ENCODE peak calls at places on chromosomes 2 and 18, in seven cellular contexts. G is ovary, F is breast epithelium, B is body of pancreas, S is brain microvascular endothelial cell, D is BJ, U is lung. M is an unnamed sample. For H3K36me3, the result is how much of the 10 kb centered on the place peaks cover.

GRCh38 chr18:46155652-46156051 is 51.5 kb downstream of the HAUS1 start:
- DNase-seq in G (no peak), F (no peak), B (no peak), S (peak), D (peak), U (no peak), M (peak)

GRCh38 chr18:28013064-28013463 is 163.9 kb downstream of the CDH2 start:
- DNase-seq in G (no peak), F (no peak), B (no peak), S (no peak), D (no peak), U (no peak), M (no peak)

GRCh38 chr2:120483355-120483754 is 137.4 kb downstream of the INHBB start:
- DNase-seq in G (no peak), F (no peak), B (no peak), S (no peak), D (no peak), U (no peak), M (no peak)

GRCh38 chr2:216345846-216346245 is 26.4 kb downstream of the MARCHF4 start:
- DNase-seq in G (no peak), F (no peak), B (no peak), S (peak), D (no peak), U (no peak), M (no peak)

GRCh38 chr2:66109419-66109818 is 325.5 kb upstream of the MEIS1 start:
- DNase-seq in G (no peak), F (no peak), B (no peak), S (no peak), D (no peak), U (no peak), M (no peak)

GRCh38 chr2:6496376-6496775 is 369.3 kb downstream of the CMPK2 start:
- DNase-seq in G (no peak), F (no peak), B (no peak), S (no peak), D (no peak), U (no peak), M (no peak)

GRCh38 chr2:58502931-58503330 is 261.8 kb upstream of the FANCL start:
- DNase-seq in G (no peak), F (no peak), B (no peak), S (no peak), D (no peak), U (no peak), M (no peak)

GRCh38 chr2:100422320-100422719 is 4.9 kb upstream of the CHST10 start:
- DNase-seq in G (no peak), F (no peak), B (peak), S (peak), D (no peak), U (no peak), M (no peak)

GRCh38 chr2:127410871-127411396 is 7.3 kb upstream of the PROC start:
- DNase-seq in G (no peak), F (no peak), B (peak), S (no peak), D (peak), U (peak), M (no peak)

GRCh38 chr18:9943311-9943710 is 29.5 kb downstream of the VAPA start:
- DNase-seq in G (no peak), F (no peak), B (no peak), S (no peak), D (no peak), U (no peak), M (no peak)

GRCh38 chr2:236646441-236646840 is 76.8 kb downstream of the ACKR3 start:
- DNase-seq in G (no peak), F (no peak), B (no peak), S (no peak), D (no peak), U (no peak), M (no peak)

GRCh38 chr18:58578321-58578720 is 50.6 kb downstream of the ALPK2 start:
- DNase-seq in G (no peak), F (no peak), B (no peak), S (peak), D (no peak), U (no peak), M (no peak)

GRCh38 chr2:7379799-7380198 is 462.6 kb downstream of the RNF144A start:
- DNase-seq in G (no peak), F (no peak), B (no peak), S (no peak), D (no peak), U (no peak), M (no peak)

GRCh38 chr2:34353498-34354113 is 754.5 kb upstream of the FAM98A start:
- DNase-seq in G (no peak), F (no peak), B (no peak), S (no peak), D (no peak), U (no peak), M (no peak)

GRCh38 chr2:26185304-26185928 is 12.5 kb downstream of the GAREM2 start:
- DNase-seq in G (no peak), F (no peak), B (no peak), S (no peak), D (no peak), U (no peak), M (no peak)

GRCh38 chr2:42575458-42576064 is 7.1 kb downstream of the MTA3 start:
- DNase-seq in G (no peak), F (no peak), B (no peak), S (no peak), D (no peak), U (no peak), M (no peak)

GRCh38 chr2:42572297-42573081 is 4.1 kb downstream of the MTA3 start:
- DNase-seq in G (peak), F (no peak), B (no peak), S (no peak), D (no peak), U (no peak), M (no peak)

GRCh38 chr2:42569116-42569711 is 782 bp downstream of the MTA3 start:
- DNase-seq in G (peak), F (no peak), B (peak), S (peak), D (no peak), U (no peak), M (no peak)

GRCh38 chr2:42569883-42570282 is 1.5 kb downstream of the MTA3 start:
- DNase-seq in G (no peak), F (no peak), B (no peak), S (no peak), D (no peak), U (no peak), M (no peak)

GRCh38 chr2:42573256-42573655 is 4.8 kb downstream of the MTA3 start:
- DNase-seq in G (no peak), F (no peak), B (no peak), S (no peak), D (no peak), U (no peak), M (no peak)
- H3K36me3 ChIP-seq in G (under half), F (under half), B (under half), S (under half), D (under half), U (under half), M (under half)

GRCh38 chr2:217535940-217536339 is 466.9 kb downstream of the TNS1 start:
- DNase-seq in G (no peak), F (no peak), B (no peak), S (no peak), D (no peak), U (no peak), M (no peak)

GRCh38 chr2:217539126-217539525 is 463.7 kb downstream of the TNS1 start:
- DNase-seq in G (no peak), F (no peak), B (no peak), S (no peak), D (no peak), U (no peak), M (no peak)

DNA sequence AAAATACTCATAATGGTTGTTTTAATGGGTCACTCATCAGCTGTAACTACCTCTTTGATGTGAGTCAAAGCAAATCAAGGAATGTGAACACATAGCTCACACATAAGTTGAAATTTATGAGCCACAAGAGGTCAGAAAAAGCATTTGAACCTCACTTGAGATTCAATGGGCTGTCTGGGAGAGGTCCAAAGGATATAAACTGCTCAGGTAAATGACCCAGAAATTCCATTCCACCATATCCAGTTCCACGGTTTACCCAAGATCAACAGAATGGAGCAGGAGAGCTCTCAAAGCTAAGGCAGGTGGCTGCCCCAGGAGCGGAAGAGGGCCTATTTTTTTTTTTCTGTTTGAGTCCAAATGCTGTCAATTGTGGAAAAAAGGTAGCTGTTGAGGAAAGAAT is 464.1 kb downstream of the TNS1 start:
- DNase-seq in G (no peak), F (no peak), B (no peak), S (no peak), D (no peak), U (peak), M (peak)
- H3K36me3 ChIP-seq in G (under half), F (under half), B (under half), S (under half), D (under half), U (under half), M (under half)

GRCh38 chr2:215314896-215315295 is 3.0 kb downstream of the ATIC start:
- DNase-seq in G (no peak), F (no peak), B (no peak), S (no peak), D (no peak), U (no peak), M (no peak)
- H3K36me3 ChIP-seq in G (under half), F (under half), B (under half), S (under half), D (under half), U (under half), M (under half)

GRCh38 chr2:98561902-98562695 is 46.2 kb downstream of the COA5 start:
- DNase-seq in G (no peak), F (no peak), B (no peak), S (peak), D (no peak), U (no peak), M (no peak)

GRCh38 chr2:98558852-98559530 is 49.3 kb downstream of the COA5 start:
- DNase-seq in G (no peak), F (no peak), B (no peak), S (no peak), D (no peak), U (no peak), M (no peak)

GRCh38 chr2:98560256-98560771 is 48.0 kb downstream of the COA5 start:
- DNase-seq in G (peak), F (no peak), B (no peak), S (peak), D (peak), U (no peak), M (peak)

GRCh38 chr2:98561018-98561417 is 47.3 kb downstream of the COA5 start:
- DNase-seq in G (no peak), F (no peak), B (no peak), S (no peak), D (no peak), U (no peak), M (no peak)

GRCh38 chr2:98559581-98559980 is 48.7 kb downstream of the COA5 start:
- DNase-seq in G (no peak), F (no peak), B (no peak), S (no peak), D (no peak), U (no peak), M (no peak)
- H3K36me3 ChIP-seq in G (under half), F (under half), B (under half), S (under half), D (under half), U (under half), M (under half)

GRCh38 chr2:148816176-148816575 is 58.9 kb upstream of the KIF5C start:
- DNase-seq in G (no peak), F (no peak), B (no peak), S (no peak), D (no peak), U (no peak), M (no peak)

GRCh38 chr2:148814853-148815419 is 60.1 kb upstream of the KIF5C start:
- DNase-seq in G (no peak), F (no peak), B (no peak), S (no peak), D (no peak), U (no peak), M (no peak)

GRCh38 chr2:148813603-148814065 is 61.4 kb upstream of the KIF5C start:
- DNase-seq in G (no peak), F (no peak), B (no peak), S (no peak), D (no peak), U (no peak), M (no peak)

GRCh38 chr2:148812306-148812705 is 62.7 kb upstream of the KIF5C start:
- DNase-seq in G (peak), F (no peak), B (peak), S (peak), D (no peak), U (no peak), M (no peak)

GRCh38 chr2:148814143-148814852 is 60.7 kb upstream of the KIF5C start:
- DNase-seq in G (no peak), F (no peak), B (peak), S (peak), D (peak), U (no peak), M (no peak)
- H3K36me3 ChIP-seq in G (under half), F (under half), B (under half), S (under half), D (under half), U (under half), M (under half)

DNA sequence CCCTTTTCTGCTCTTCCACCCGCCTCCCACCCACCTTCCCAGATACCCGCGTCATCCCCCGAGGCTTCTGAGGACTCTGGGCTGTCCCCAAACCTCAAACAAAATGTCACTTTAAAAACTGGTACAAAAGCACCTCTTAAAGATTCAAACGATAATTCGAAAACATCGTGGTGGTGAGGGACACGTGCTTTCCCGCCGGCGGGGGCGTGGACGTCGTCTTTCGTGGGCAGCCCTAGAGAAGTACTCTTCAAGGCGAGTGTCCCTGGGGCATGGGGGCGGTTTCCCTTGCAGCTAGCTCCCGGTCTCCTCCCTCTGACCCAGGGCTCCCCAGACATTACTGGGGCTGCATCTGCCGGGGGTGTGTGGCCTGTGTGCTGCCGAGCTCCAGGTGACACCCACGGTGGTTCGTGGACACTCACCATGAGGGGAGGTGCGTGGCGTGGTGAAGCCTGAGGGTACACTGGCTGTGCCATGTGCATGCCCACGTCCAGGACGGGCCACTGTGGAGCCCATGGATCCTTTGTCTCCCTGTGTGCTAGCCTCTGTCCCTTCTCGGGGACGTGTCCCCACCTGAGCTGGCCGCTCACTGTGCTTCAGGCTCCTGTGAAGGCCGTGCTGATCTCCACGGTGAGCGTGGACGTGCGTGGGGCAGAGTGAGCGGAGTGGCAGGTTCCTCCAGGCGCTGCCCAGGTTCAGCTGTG is 117.8 kb downstream of the NFATC1 start:
- DNase-seq in G (peak), F (peak), B (no peak), S (no peak), D (no peak), U (no peak), M (no peak)
- H3K36me3 ChIP-seq in G (under half), F (under half), B (under half), S (under half), D (under half), U (under half), M (under half)

DNA sequence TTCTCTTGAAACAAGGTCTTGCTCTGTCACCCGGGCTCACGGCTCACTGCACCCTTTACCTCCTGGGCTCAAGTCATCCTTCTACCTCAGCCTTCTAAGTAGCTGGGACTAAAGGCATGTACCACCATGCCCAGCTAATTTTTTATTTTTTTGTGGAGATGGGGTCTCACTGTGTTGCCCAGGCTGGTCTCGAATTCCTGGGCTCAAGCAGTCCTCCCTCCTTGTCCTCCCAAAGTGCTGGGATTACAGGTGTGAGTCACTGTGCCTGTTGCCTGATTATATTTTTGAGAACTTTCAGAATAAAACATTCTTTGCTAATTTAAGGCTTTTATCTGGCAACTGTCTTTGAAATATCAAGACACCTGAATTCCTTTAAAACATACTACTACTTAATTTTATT is 47.9 kb downstream of the BIRC6 start:
- DNase-seq in G (no peak), F (no peak), B (no peak), S (no peak), D (no peak), U (no peak), M (no peak)
- H3K36me3 ChIP-seq in G (under half), F (under half), B (under half), S (under half), D (under half), U (under half), M (under half)

DNA sequence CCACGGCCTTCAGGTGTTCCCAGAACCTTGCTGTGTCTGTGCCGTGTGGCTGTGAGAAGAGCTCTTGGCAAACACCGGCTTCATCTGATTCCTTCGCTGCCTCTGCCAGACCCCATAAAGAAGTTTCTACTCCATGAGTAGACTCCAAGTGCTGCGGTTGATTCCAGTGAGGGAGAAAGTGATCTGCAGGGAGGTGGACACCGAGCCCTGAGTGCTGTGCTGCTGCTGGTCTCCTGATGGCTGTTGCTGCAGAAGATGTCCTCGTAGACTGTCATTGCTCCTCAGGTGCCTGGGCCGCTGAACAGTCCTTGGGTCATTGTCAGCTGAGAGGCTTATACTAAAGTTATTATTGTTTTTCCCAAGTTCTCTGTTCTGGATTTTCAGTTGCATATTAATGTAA is 19.6 kb downstream of the ASB1 start:
- DNase-seq in G (no peak), F (no peak), B (no peak), S (no peak), D (no peak), U (no peak), M (no peak)
- H3K36me3 ChIP-seq in G (under half), F (under half), B (under half), S (half or more), D (under half), U (under half), M (under half)

DNA sequence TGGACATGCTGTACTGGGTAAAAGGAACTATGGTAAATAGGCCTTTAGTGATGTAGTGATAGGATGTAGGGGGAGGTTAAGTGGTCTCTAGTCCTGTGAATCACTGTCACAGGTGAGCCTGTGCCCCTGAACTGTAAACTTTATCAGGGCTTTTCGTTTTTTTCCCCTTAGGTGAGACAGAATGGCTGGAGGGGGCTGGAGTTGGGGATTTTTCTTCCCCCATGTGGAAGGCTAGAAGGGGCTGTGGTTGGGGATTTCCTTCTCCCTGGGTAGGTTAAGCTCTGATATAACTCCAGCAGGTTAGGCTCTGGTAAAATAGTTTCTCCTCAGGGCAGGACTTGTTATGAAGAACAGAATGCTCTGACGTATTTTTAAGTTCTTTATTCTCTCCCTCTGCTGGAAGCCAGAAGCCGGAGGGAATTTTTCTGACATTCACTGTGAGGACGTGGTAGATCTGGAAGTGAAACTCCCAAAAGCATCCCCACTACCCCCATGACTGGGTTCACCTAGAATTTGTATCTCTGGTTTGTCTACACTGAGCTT is 28.5 kb downstream of the PIKFYVE start:
- DNase-seq in G (no peak), F (no peak), B (no peak), S (no peak), D (no peak), U (no peak), M (no peak)
- H3K36me3 ChIP-seq in G (under half), F (under half), B (under half), S (under half), D (under half), U (under half), M (under half)

DNA sequence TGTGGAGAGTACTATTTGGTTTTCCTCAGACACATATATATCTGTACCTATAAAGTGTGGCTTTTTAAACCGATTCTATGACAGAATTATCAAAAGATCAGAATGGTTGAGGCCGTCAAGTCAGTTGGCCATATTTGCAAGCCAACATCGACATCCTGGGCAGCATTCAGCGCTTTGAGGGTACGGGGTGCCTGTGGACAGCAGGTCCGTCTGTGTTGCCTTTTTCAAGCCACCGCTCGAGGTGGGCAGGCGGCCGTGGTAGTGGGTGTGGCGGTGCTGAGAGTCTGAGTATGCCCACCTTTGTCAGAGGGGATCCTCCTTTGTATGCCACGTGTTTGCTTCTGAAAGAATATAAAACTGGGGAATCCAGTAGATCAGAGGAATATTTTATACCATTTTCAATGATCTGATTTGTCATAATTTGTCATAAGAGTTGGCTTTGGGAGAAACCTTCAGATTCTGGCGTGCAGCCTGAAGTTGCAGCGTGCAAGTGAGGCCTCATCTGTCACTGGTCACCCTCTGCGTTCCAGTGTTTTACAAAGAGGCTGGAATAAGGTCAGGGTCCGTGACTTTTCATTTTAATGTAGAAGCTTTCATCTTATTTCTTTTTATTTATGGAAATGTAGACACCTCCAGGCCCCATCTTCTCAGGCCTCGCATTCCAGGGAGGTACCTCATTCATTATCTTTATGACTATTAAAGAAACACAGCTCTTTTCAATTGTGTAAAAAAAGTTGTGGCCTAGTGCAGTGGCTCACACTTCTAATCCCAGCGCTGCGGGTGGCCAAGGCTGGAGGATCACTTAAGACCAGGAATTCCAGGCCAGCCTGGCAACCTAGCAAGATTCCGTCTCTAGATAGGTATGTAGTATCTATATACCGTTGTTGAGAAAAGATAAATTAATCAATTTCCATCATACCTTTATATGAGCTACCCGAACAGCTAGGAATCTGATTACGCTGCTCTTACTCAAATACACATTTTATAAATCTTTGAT is 37.8 kb upstream of the RBM44 start:
- DNase-seq in G (no peak), F (no peak), B (no peak), S (no peak), D (no peak), U (no peak), M (no peak)
- H3K36me3 ChIP-seq in G (under half), F (under half), B (under half), S (under half), D (under half), U (under half), M (under half)

M was measured in kidney epithelial cell.